ENCODE peak calls at places on chromosomes 5 and 9, in eight cellular contexts. V is GM23248, M is OCI-LY7, O is GM23338, A is osteoblast, S is keratinocyte, H is H9, Y is GM12878. K is an unnamed sample. For H3K4me1, the result is how much of the 10 kb centered on the place peaks cover.

GRCh38 chr5:6830643-6831239 is 117.5 kb downstream of the TENT4A start:
- DNase-seq in V (no peak), M (no peak), O (no peak), A (no peak), S (no peak), H (no peak), Y (no peak), K (no peak)

GRCh38 chr9:105063665-105064247 is 135.8 kb upstream of the ABCA1 start:
- DNase-seq in V (peak), M (no peak), O (no peak), A (peak), S (no peak), H (no peak), Y (no peak), K (no peak)

GRCh38 chr5:96708600-96708999 is 46.4 kb downstream of the CAST start:
- DNase-seq in V (no peak), M (no peak), O (no peak), A (no peak), S (no peak), H (no peak), Y (no peak), K (no peak)

GRCh38 chr5:53256746-53257145 is 147.2 kb upstream of the MOCS2 start:
- DNase-seq in V (peak), M (no peak), O (no peak), A (no peak), S (peak), H (no peak), Y (no peak), K (no peak)

GRCh38 chr9:112239708-112240107 is 64.6 kb upstream of the SUSD1 start:
- DNase-seq in V (no peak), M (no peak), O (no peak), A (no peak), S (no peak), H (no peak), Y (no peak), K (no peak)

GRCh38 chr5:32909207-32909606 is 198.1 kb downstream of the NPR3 start:
- DNase-seq in V (peak), M (no peak), O (no peak), A (no peak), S (no peak), H (no peak), Y (no peak), K (no peak)

GRCh38 chr9:79610019-79610760 is 38.4 kb downstream of the TLE4 start:
- DNase-seq in V (peak), M (no peak), O (no peak), A (no peak), S (no peak), H (no peak), Y (no peak), K (no peak)

GRCh38 chr5:127802477-127802865 is 99.3 kb downstream of the CCDC192 start:
- DNase-seq in V (peak), M (no peak), O (no peak), A (no peak), S (no peak), H (no peak), Y (no peak), K (no peak)

GRCh38 chr5:3343211-3343610 is 252.4 kb upstream of the IRX1 start:
- DNase-seq in V (no peak), M (no peak), O (no peak), A (no peak), S (no peak), H (no peak), Y (no peak), K (no peak)

GRCh38 chr9:81564632-81565031 is 124.7 kb downstream of the TLE1 start:
- DNase-seq in V (peak), M (no peak), O (no peak), A (no peak), S (no peak), H (no peak), Y (no peak), K (no peak)

GRCh38 chr5:114055318-114055788 is 306.5 kb upstream of the KCNN2 start:
- DNase-seq in V (peak), M (no peak), O (peak), A (peak), S (no peak), H (peak), Y (no peak), K (no peak)

GRCh38 chr9:1005043-1005667 is 28.7 kb downstream of the DMRT3 start:
- DNase-seq in V (peak), M (peak), O (peak), A (peak), S (peak), H (peak), Y (peak), K (peak)

GRCh38 chr9:19460258-19460657 is 51.4 kb downstream of the ACER2 start:
- DNase-seq in V (no peak), M (no peak), O (no peak), A (no peak), S (no peak), H (no peak), Y (no peak), K (no peak)

GRCh38 chr5:168528521-168529360 is at the start of gene FBLL1:
- DNase-seq in V (peak), M (no peak), O (peak), A (peak), S (no peak), H (peak), Y (no peak), K (no peak)

GRCh38 chr9:131661954-131662621 is 77.8 kb downstream of the RAPGEF1 start:
- DNase-seq in V (no peak), M (peak), O (no peak), A (peak), S (no peak), H (no peak), Y (no peak), K (no peak)

GRCh38 chr9:84600739-84601138 is 68.8 kb upstream of the NTRK2 start:
- DNase-seq in V (peak), M (no peak), O (no peak), A (no peak), S (no peak), H (no peak), Y (no peak), K (no peak)

GRCh38 chr5:73733219-73733618 is 107.2 kb downstream of the ARHGEF28 start:
- DNase-seq in V (peak), M (no peak), O (no peak), A (no peak), S (no peak), H (no peak), Y (no peak), K (no peak)

GRCh38 chr5:102511666-102512065 is 12.9 kb upstream of the SLCO6A1 start:
- DNase-seq in V (peak), M (no peak), O (no peak), A (no peak), S (no peak), H (no peak), Y (no peak), K (no peak)

GRCh38 chr9:36925033-36925432 is 109.0 kb downstream of the PAX5 start:
- DNase-seq in V (peak), M (no peak), O (no peak), A (no peak), S (no peak), H (no peak), Y (no peak), K (no peak)

GRCh38 chr9:125904155-125904841 is 157.1 kb downstream of the PBX3 start:
- DNase-seq in V (no peak), M (no peak), O (no peak), A (no peak), S (no peak), H (no peak), Y (no peak), K (no peak)

GRCh38 chr5:156640751-156641241 is 209.3 kb upstream of the PPP1R2B start:
- DNase-seq in V (peak), M (no peak), O (no peak), A (no peak), S (no peak), H (no peak), Y (no peak), K (no peak)

GRCh38 chr5:36723921-36724320 is 117.5 kb downstream of the SLC1A3 start:
- DNase-seq in V (no peak), M (peak), O (no peak), A (no peak), S (no peak), H (no peak), Y (peak), K (no peak)

GRCh38 chr9:32705059-32705458 is 69.6 kb upstream of the TAF1L start:
- DNase-seq in V (peak), M (no peak), O (no peak), A (no peak), S (no peak), H (no peak), Y (no peak), K (peak)

GRCh38 chr5:61450880-61451279 is 118.8 kb downstream of the ZSWIM6 start:
- DNase-seq in V (peak), M (no peak), O (no peak), A (no peak), S (no peak), H (no peak), Y (no peak), K (no peak)

GRCh38 chr5:154320690-154321089 is 125.1 kb upstream of the SAP30L start:
- DNase-seq in V (peak), M (no peak), O (no peak), A (no peak), S (no peak), H (no peak), Y (no peak), K (no peak)

GRCh38 chr9:106947097-106947496 is 84.1 kb downstream of the ZNF462 start:
- DNase-seq in V (peak), M (no peak), O (no peak), A (no peak), S (no peak), H (no peak), Y (no peak), K (no peak)

GRCh38 chr5:156380846-156381245 is 53.9 kb downstream of the SGCD start:
- DNase-seq in V (peak), M (no peak), O (no peak), A (peak), S (no peak), H (no peak), Y (no peak), K (no peak)

GRCh38 chr5:156438076-156438475 is 111.1 kb downstream of the SGCD start:
- DNase-seq in V (no peak), M (no peak), O (no peak), A (no peak), S (no peak), H (no peak), Y (no peak), K (no peak)

GRCh38 chr5:65395526-65396155 is 86.1 kb downstream of the ADAMTS6 start:
- DNase-seq in V (peak), M (no peak), O (no peak), A (no peak), S (no peak), H (no peak), Y (no peak), K (no peak)

GRCh38 chr5:10637944-10638343 is 74.1 kb downstream of the ANKRD33B start:
- DNase-seq in V (no peak), M (no peak), O (peak), A (no peak), S (no peak), H (no peak), Y (no peak), K (no peak)
- H3K4me1 ChIP-seq in V (under half), M (under half), O (half or more), A (under half), S (under half), H (under half), Y (under half), K (under half)

GRCh38 chr9:99919930-99920329 is 13.5 kb downstream of the STX17 start:
- DNase-seq in V (no peak), M (no peak), O (peak), A (no peak), S (no peak), H (no peak), Y (no peak), K (no peak)
- H3K27ac ChIP-seq in V (no peak), M (no peak), O (no peak), A (no peak), S (no peak), H (no peak), Y (no peak), K (no peak)

GRCh38 chr5:54460181-54460919 is 4.9 kb downstream of the HSPB3 start:
- DNase-seq in V (peak), M (no peak), O (no peak), A (peak), S (no peak), H (no peak), Y (no peak), K (no peak)
- H2AFZ ChIP-seq in V (peak), M (no peak), O (no peak), A (no peak), S (no peak), H (no peak), Y (no peak), K (no peak)

GRCh38 chr5:56833325-56833724 is 18.0 kb downstream of the MAP3K1 start:
- DNase-seq in V (no peak), M (no peak), O (peak), A (no peak), S (no peak), H (no peak), Y (no peak), K (peak)
- H3K4me1 ChIP-seq in V (under half), M (half or more), O (half or more), A (under half), S (under half), H (under half), Y (under half), K (half or more)

DNA sequence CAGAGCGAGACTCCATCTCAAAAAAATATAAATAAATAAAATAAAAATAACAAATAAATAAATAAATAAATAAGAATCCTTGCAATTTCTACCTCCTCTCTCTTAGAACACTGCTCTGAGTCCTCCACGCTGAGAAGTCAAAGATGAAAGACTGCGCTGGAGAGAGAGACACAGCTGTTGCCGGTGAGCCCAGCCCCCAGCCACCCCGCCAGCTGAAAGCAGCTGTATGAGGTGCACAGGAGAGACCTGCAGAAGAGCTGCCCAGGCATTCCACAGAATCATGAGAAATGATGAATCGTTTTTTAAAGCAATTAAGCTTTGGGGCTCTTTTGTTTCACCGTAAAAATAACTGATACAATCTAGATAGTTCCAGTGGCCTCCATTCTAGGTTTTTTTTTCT is 16.3 kb upstream of the STRBP start:
- DNase-seq in V (no peak), M (no peak), O (no peak), A (no peak), S (no peak), H (no peak), Y (no peak), K (no peak)
- H3K27ac ChIP-seq in V (no peak), M (no peak), O (no peak), A (no peak), S (no peak), H (no peak), Y (no peak), K (no peak)